ENCODE peak calls at places on chromosomes 4 and X, in ten cellular contexts. D, V, O, Z, I, R, K, E, Y and H are unnamed samples.

GRCh38 chrX:125004799-125005198 is 314.9 kb upstream of the TEX13C start:
- DNase-seq in R (no peak), I (no peak), E (no peak), V (no peak), Z (no peak), D (no peak), O (no peak), K (no peak), Y (no peak), H (no peak)

GRCh38 chr4:98516042-98516440 is 142.4 kb downstream of the TSPAN5 start:
- DNase-seq in K (no peak), E (no peak), Z (peak), R (no peak), O (no peak), D (no peak), I (peak), Y (no peak), V (peak), H (no peak)

GRCh38 chr4:55175779-55176231 is 50.4 kb upstream of the KDR start:
- DNase-seq in D (no peak), O (no peak), R (peak), I (peak), E (no peak), V (no peak), Y (no peak), Z (peak), K (no peak), H (no peak)

GRCh38 chr4:17758459-17758858 is 23.0 kb downstream of the FAM184B start:
- DNase-seq in I (no peak), Y (no peak), K (no peak), E (no peak), Z (no peak), D (no peak), V (no peak), O (no peak), R (no peak), H (no peak)

GRCh38 chr4:136306361-136306760 is 1225.9 kb downstream of the PCDH18 start:
- DNase-seq in V (no peak), E (no peak), O (no peak), Z (no peak), I (no peak), R (no peak), K (no peak), D (no peak), Y (no peak), H (no peak)

GRCh38 chr4:139655116-139655515 is 10.5 kb upstream of the MGST2 start:
- DNase-seq in R (peak), V (no peak), D (no peak), Z (peak), K (no peak), Y (no peak), O (no peak), E (no peak), I (peak), H (no peak)

GRCh38 chrX:105696870-105697269 is 125.5 kb upstream of the NRK start:
- DNase-seq in Y (no peak), E (no peak), Z (no peak), O (no peak), V (no peak), D (no peak), R (no peak), K (no peak), I (no peak), H (no peak)

GRCh38 chr4:44368413-44369167 is 80.0 kb downstream of the KCTD8 start:
- DNase-seq in Y (no peak), E (no peak), V (no peak), D (no peak), R (no peak), K (no peak), Z (no peak), O (no peak), I (no peak), H (no peak)

GRCh38 chr4:144582105-144582850 is 63.7 kb upstream of the HHIP start:
- DNase-seq in D (no peak), R (no peak), V (peak), Z (peak), E (no peak), I (no peak), K (no peak), Y (no peak), O (no peak), H (no peak)

GRCh38 chr4:174919886-174920423 is 1.8 kb downstream of the ADAM29 start:
- DNase-seq in O (no peak), Z (no peak), R (no peak), E (no peak), Y (no peak), K (no peak), I (no peak), V (no peak), D (no peak), H (no peak)

GRCh38 chr4:52657630-52658501 is 1.2 kb downstream of the USP46 start:
- DNase-seq in Z (peak), E (peak), Y (no peak), K (no peak), V (no peak), D (no peak), I (peak), R (peak), O (no peak), H (no peak)

GRCh38 chr4:70364002-70364401 is 3.4 kb downstream of the SMR3A start:
- DNase-seq in Y (no peak), V (no peak), Z (no peak), D (no peak), E (no peak), K (no peak), O (no peak), I (no peak), R (no peak), H (no peak)

GRCh38 chr4:168619266-168619631 is 122.4 kb downstream of the PALLD start:
- DNase-seq in Y (no peak), D (no peak), V (no peak), I (no peak), K (no peak), Z (no peak), O (no peak), E (no peak), R (no peak), H (no peak)

GRCh38 chr4:84814100-84814750 is 152.3 kb downstream of the WDFY3 start:
- DNase-seq in I (peak), R (no peak), K (no peak), Y (no peak), Z (peak), O (no peak), D (no peak), E (no peak), V (peak), H (no peak)

GRCh38 chr4:144666539-144667175 is 20.7 kb downstream of the HHIP start:
- DNase-seq in O (no peak), R (no peak), D (no peak), E (no peak), I (peak), Z (peak), Y (no peak), K (no peak), V (peak), H (no peak)

GRCh38 chr4:107083-107443 is 17.2 kb upstream of the ZNF718 start:
- DNase-seq in E (no peak), K (no peak), I (no peak), R (no peak), O (no peak), Y (no peak), V (no peak), D (no peak), Z (no peak), H (no peak)

GRCh38 chrX:2679534-2680485 is 11.3 kb upstream of the CD99 start:
- DNase-seq in Z (no peak), O (no peak), I (no peak), D (no peak), Y (no peak), V (no peak), R (no peak), E (no peak), K (no peak), H (no peak)

GRCh38 chr4:81743731-81744465 is 272.2 kb upstream of the RASGEF1B start:
- DNase-seq in D (no peak), I (no peak), K (no peak), Y (no peak), E (no peak), Z (no peak), R (no peak), O (no peak), V (no peak), H (no peak)

GRCh38 chr4:179836179-179837075 is 2394.2 kb upstream of the AGA start:
- DNase-seq in I (no peak), Z (no peak), R (no peak), D (no peak), O (no peak), E (no peak), V (no peak), K (no peak), Y (no peak), H (no peak)

GRCh38 chr4:147355849-147356248 is 125.0 kb upstream of the EDNRA start:
- DNase-seq in D (no peak), Z (peak), I (peak), V (peak), O (no peak), Y (no peak), R (no peak), K (no peak), E (no peak), H (no peak)

GRCh38 chrX:115709039-115709438 is 148.1 kb downstream of the PLS3 start:
- DNase-seq in Z (peak), V (no peak), Y (no peak), D (no peak), I (no peak), E (no peak), R (no peak), O (no peak), K (no peak), H (no peak)

GRCh38 chrX:46710425-46710824 is 48.5 kb downstream of the SLC9A7 start:
- DNase-seq in R (no peak), I (no peak), Y (no peak), D (no peak), E (no peak), K (no peak), Z (peak), V (no peak), O (no peak), H (no peak)

GRCh38 chr4:37754410-37755185 is 68.4 kb upstream of the RELL1 start:
- DNase-seq in V (no peak), I (no peak), D (no peak), O (no peak), R (no peak), Z (no peak), Y (no peak), E (no peak), K (no peak), H (no peak)

GRCh38 chr4:94413085-94413685 is 38.6 kb upstream of the PDLIM5 start:
- DNase-seq in D (no peak), R (no peak), K (no peak), I (no peak), V (no peak), Z (peak), Y (no peak), E (no peak), O (no peak), H (no peak)

GRCh38 chrX:68832101-68832416 is 3.2 kb downstream of the EFNB1 start:
- DNase-seq in I (peak), V (peak), E (no peak), D (peak), O (no peak), R (no peak), Y (peak), Z (peak), K (peak), H (peak)